ENCODE peak calls at places on chromosomes 2 and 18, in ten cellular contexts. O is activated T-helper 1 cell treated with anti-CD3 and anti-CD28 coated beads, Interleukin-2, amount 50 U/mL, for 16 hours; B is H54; K is B cell; T is IMR-90; M is foreskin fibroblast; N is choroid plexus epithelial cell; U is NCI-H345; Y is RWPE1; Q is adrenal gland. I is an unnamed sample.
A peak's percentile ranks its signal among the peaks of the same experiment; 100 is the strongest.

GRCh38 chr2:86703704-86704370 is 16.3 kb upstream of the RMND5A start:
- DNase-seq in O (no peak), B (no peak), K (no peak), T (no peak), M (peak; percentile 78), N (peak; percentile 27), U (peak; percentile 90), Y (peak; percentile 43), Q (no peak), I (no peak)

GRCh38 chr2:26968001-26968400 is 2.4 kb upstream of the MAPRE3 start:
- DNase-seq in O (no peak), B (no peak), K (no peak), T (no peak), M (no peak), N (peak; percentile 69), U (no peak), Y (no peak), Q (no peak), I (no peak)

GRCh38 chr18:49613141-49613641 is 51.3 kb downstream of the LIPG start:
- DNase-seq in O (no peak), B (no peak), K (no peak), T (no peak), M (no peak), N (no peak), U (peak; percentile 58), Y (no peak), Q (no peak), I (no peak)

GRCh38 chr18:68847219-68847860 is 49.5 kb downstream of the CCDC102B start:
- DNase-seq in O (no peak), B (no peak), K (no peak), T (peak; percentile 63), M (no peak), N (peak; percentile 71), U (peak; percentile 12), Y (no peak), Q (no peak), I (no peak)

GRCh38 chr2:28955492-28955891 is 25.6 kb upstream of the TOGARAM2 start:
- DNase-seq in O (no peak), B (no peak), K (no peak), T (no peak), M (no peak), N (no peak), U (no peak), Y (no peak), Q (no peak), I (no peak)

GRCh38 chr2:48110497-48110896 is 204.2 kb upstream of the FBXO11 start:
- DNase-seq in O (no peak), B (no peak), K (no peak), T (no peak), M (no peak), N (no peak), U (no peak), Y (no peak), Q (no peak), I (no peak)

GRCh38 chr2:118443596-118443995 is 355.3 kb downstream of the INSIG2 start:
- DNase-seq in O (no peak), B (no peak), K (no peak), T (peak; percentile 17), M (peak; percentile 69), N (peak; percentile 81), U (no peak), Y (peak; percentile 78), Q (no peak), I (no peak)

GRCh38 chr2:217482343-217482742 is 520.5 kb downstream of the TNS1 start:
- DNase-seq in O (no peak), B (no peak), K (no peak), T (no peak), M (no peak), N (no peak), U (no peak), Y (no peak), Q (no peak), I (no peak)

GRCh38 chr2:219078126-219078525 is 17.4 kb upstream of the IHH start:
- DNase-seq in O (no peak), B (no peak), K (no peak), T (no peak), M (no peak), N (no peak), U (no peak), Y (no peak), Q (no peak), I (no peak)

GRCh38 chr2:109080109-109080508 is 48.9 kb upstream of the SH3RF3 start:
- DNase-seq in O (no peak), B (no peak), K (no peak), T (no peak), M (no peak), N (no peak), U (no peak), Y (no peak), Q (no peak), I (no peak)

GRCh38 chr2:217753460-217754200 is 249.2 kb downstream of the TNS1 start:
- DNase-seq in O (no peak), B (no peak), K (no peak), T (peak; percentile 71), M (no peak), N (peak; percentile 20), U (no peak), Y (no peak), Q (no peak), I (no peak)

GRCh38 chr2:190062617-190063016 is at the start of gene MSTN:
- DNase-seq in O (no peak), B (no peak), K (no peak), T (no peak), M (no peak), N (no peak), U (no peak), Y (no peak), Q (no peak), I (no peak)

GRCh38 chr2:42141687-42142475 is 27.3 kb upstream of the EML4 start:
- DNase-seq in O (no peak), B (no peak), K (no peak), T (peak; percentile 93), M (peak; percentile 63), N (peak; percentile 89), U (peak; percentile 53), Y (no peak), Q (peak; percentile 57), I (peak; percentile 32)

GRCh38 chr2:221818569-221818968 is 246.5 kb upstream of the EPHA4 start:
- DNase-seq in O (no peak), B (no peak), K (no peak), T (no peak), M (no peak), N (no peak), U (no peak), Y (peak; percentile 60), Q (no peak), I (peak; percentile 1)

GRCh38 chr2:241810304-241811208 is 1.6 kb downstream of the NEU4 start:
- DNase-seq in O (no peak), B (no peak), K (peak; percentile 29), T (no peak), M (no peak), N (no peak), U (no peak), Y (no peak), Q (no peak), I (peak; percentile 55)

GRCh38 chr2:146734042-146734715 is 1110.7 kb upstream of the ACVR2A start:
- DNase-seq in O (no peak), B (peak; percentile 11), K (no peak), T (peak; percentile 41), M (peak; percentile 51), N (peak; percentile 90), U (peak; percentile 70), Y (peak; percentile 46), Q (no peak), I (peak; percentile 2)

GRCh38 chr2:149056541-149056940 is 18.0 kb downstream of the LYPD6B start:
- DNase-seq in O (no peak), B (no peak), K (no peak), T (no peak), M (no peak), N (no peak), U (no peak), Y (no peak), Q (no peak), I (no peak)

GRCh38 chr2:82256983-82257382 is 1952.4 kb upstream of the LRRTM1 start:
- DNase-seq in O (no peak), B (no peak), K (no peak), T (no peak), M (no peak), N (no peak), U (no peak), Y (no peak), Q (no peak), I (no peak)

GRCh38 chr18:67104700-67105284 is 411.7 kb downstream of the DSEL start:
- DNase-seq in O (no peak), B (no peak), K (no peak), T (peak; percentile 66), M (peak; percentile 25), N (peak; percentile 92), U (peak; percentile 67), Y (peak; percentile 37), Q (peak; percentile 72), I (peak; percentile 79)

GRCh38 chr2:133390151-133390550 is 178.1 kb downstream of the NCKAP5 start:
- DNase-seq in O (no peak), B (no peak), K (no peak), T (peak; percentile 82), M (peak; percentile 40), N (peak; percentile 13), U (no peak), Y (peak; percentile 36), Q (no peak), I (no peak)

GRCh38 chr2:71779306-71779855 is 326.0 kb downstream of the DYSF start:
- DNase-seq in O (no peak), B (no peak), K (no peak), T (peak; percentile 50), M (no peak), N (peak; percentile 51), U (no peak), Y (no peak), Q (no peak), I (no peak)

GRCh38 chr2:173511942-173512341 is 157.3 kb downstream of the CDCA7 start:
- DNase-seq in O (no peak), B (no peak), K (no peak), T (peak; percentile 11), M (no peak), N (peak; percentile 64), U (no peak), Y (no peak), Q (no peak), I (no peak)

I was measured in putamen.